ENCODE peak calls at places on chromosomes 7 and 10, in seven cellular contexts. Z, I, R, B, Y, M and K are unnamed samples.

GRCh38 chr10:48498940-48499510 is 105.8 kb downstream of the ARHGAP22 start:
- DNase-seq in Z (no peak), I (no peak), R (no peak), B (no peak), Y (no peak), M (no peak), K (peak)

GRCh38 chr7:112946350-112946749 is 140.3 kb downstream of the GPR85 start:
- DNase-seq in Z (no peak), I (no peak), R (peak), B (no peak), Y (peak), M (peak), K (no peak)

GRCh38 chr10:10542368-10542961 is 475.2 kb upstream of the CELF2 start:
- DNase-seq in Z (no peak), I (no peak), R (no peak), B (peak), Y (no peak), M (no peak), K (no peak)

GRCh38 chr7:102279537-102280400 is 6.9 kb upstream of the SH2B2 start:
- DNase-seq in Z (no peak), I (peak), R (peak), B (peak), Y (peak), M (peak), K (no peak)

GRCh38 chr10:71319042-71319799 is at the start of gene SLC29A3:
- DNase-seq in Z (peak), I (peak), R (peak), B (peak), Y (peak), M (peak), K (peak)

GRCh38 chr10:60044221-60044620 is 137.9 kb upstream of the CCDC6 start:
- DNase-seq in Z (no peak), I (peak), R (no peak), B (no peak), Y (peak), M (no peak), K (no peak)

GRCh38 chr7:26348234-26348851 is 56.7 kb downstream of the SNX10 start:
- DNase-seq in Z (no peak), I (no peak), R (no peak), B (no peak), Y (no peak), M (peak), K (no peak)

GRCh38 chr10:15238553-15239335 is 70.3 kb upstream of the NMT2 start:
- DNase-seq in Z (no peak), I (no peak), R (no peak), B (no peak), Y (peak), M (no peak), K (no peak)

GRCh38 chr10:129993621-129994020 is 29.5 kb upstream of the EBF3 start:
- DNase-seq in Z (no peak), I (peak), R (no peak), B (no peak), Y (peak), M (no peak), K (no peak)

GRCh38 chr10:44195120-44196007 is 189.5 kb downstream of the CXCL12 start:
- DNase-seq in Z (no peak), I (peak), R (peak), B (no peak), Y (peak), M (peak), K (peak)

GRCh38 chr10:109456566-109457361 is 466.5 kb downstream of the XPNPEP1 start:
- DNase-seq in Z (no peak), I (no peak), R (no peak), B (no peak), Y (peak), M (no peak), K (no peak)

GRCh38 chr10:29860159-29860558 is 199.2 kb downstream of the JCAD start:
- DNase-seq in Z (no peak), I (peak), R (peak), B (no peak), Y (peak), M (no peak), K (no peak)

GRCh38 chr7:142632291-142633134 is 116.8 kb upstream of the PRSS1 start:
- DNase-seq in Z (peak), I (peak), R (peak), B (peak), Y (peak), M (peak), K (no peak)

GRCh38 chr10:29081971-29082699 is 206.7 kb upstream of the LYZL1 start:
- DNase-seq in Z (no peak), I (no peak), R (no peak), B (no peak), Y (no peak), M (no peak), K (no peak)

GRCh38 chr10:75632750-75633462 is 201.5 kb downstream of the LRMDA start:
- DNase-seq in Z (no peak), I (peak), R (no peak), B (no peak), Y (no peak), M (no peak), K (no peak)

GRCh38 chr7:51226042-51226755 is 90.4 kb downstream of the COBL start:
- DNase-seq in Z (no peak), I (no peak), R (no peak), B (no peak), Y (no peak), M (no peak), K (peak)

GRCh38 chr10:116088985-116089384 is 184.0 kb downstream of the GFRA1 start:
- DNase-seq in Z (no peak), I (no peak), R (no peak), B (no peak), Y (no peak), M (no peak), K (no peak)

GRCh38 chr7:44286182-44286617 is 39.2 kb downstream of the CAMK2B start:
- DNase-seq in Z (no peak), I (no peak), R (no peak), B (no peak), Y (peak), M (no peak), K (peak)

GRCh38 chr10:123413353-123413752 is 252.8 kb upstream of the GPR26 start:
- DNase-seq in Z (no peak), I (no peak), R (no peak), B (no peak), Y (no peak), M (no peak), K (no peak)

GRCh38 chr10:109912335-109913282 is 10.7 kb downstream of the XPNPEP1 start:
- DNase-seq in Z (no peak), I (peak), R (no peak), B (no peak), Y (no peak), M (peak), K (no peak)